ENCODE peak calls at places on chromosomes 2 and 18, in four cellular contexts. W is kidney epithelial cell, U is heart left ventricle, L is astrocyte of the spinal cord. H is an unnamed sample.

GRCh38 chr2:229137623-229138022 is 133.5 kb downstream of the PID1 start:
- DNase-seq in U (no peak), L (no peak), W (no peak), H (no peak)

GRCh38 chr2:202115385-202116060 is 42.5 kb downstream of the KIAA2012 start:
- DNase-seq in U (no peak), W (no peak), L (peak; percentile 63), H (no peak)

GRCh38 chr2:9333591-9334171 is 89.6 kb downstream of the ITGB1BP1 start:
- DNase-seq in U (peak; percentile 62), W (peak; percentile 62), L (peak; percentile 89), H (peak; percentile 28)

GRCh38 chr2:68561372-68561771 is 82.0 kb upstream of the PROKR1 start:
- DNase-seq in W (no peak), U (no peak), L (no peak), H (no peak)

GRCh38 chr2:106932644-106933043 is 46.7 kb upstream of the ST6GAL2 start:
- DNase-seq in W (no peak), U (no peak), L (no peak), H (no peak)

GRCh38 chr2:136008205-136008865 is 22.9 kb upstream of the DARS1 start:
- DNase-seq in W (no peak), U (peak; percentile 53), L (no peak), H (peak; percentile 29)

GRCh38 chr18:69400253-69400975 is at the start of gene DOK6:
- DNase-seq in U (peak; percentile 74), W (peak; percentile 37), L (peak; percentile 71), H (peak; percentile 67)

GRCh38 chr2:233037078-233037477 is 4.6 kb downstream of the NEU2 start:
- DNase-seq in L (no peak), W (no peak), U (no peak), H (no peak)

GRCh38 chr2:148021059-148021985 is at the start of gene MBD5:
- DNase-seq in W (no peak), U (peak; percentile 40), L (no peak), H (peak; percentile 23)

GRCh38 chr2:237262838-237263771 is 150.9 kb downstream of the COL6A3 start:
- DNase-seq in U (no peak), L (peak; percentile 71), W (no peak), H (no peak)

GRCh38 chr2:7748717-7749415 is 831.7 kb downstream of the RNF144A start:
- DNase-seq in W (no peak), L (peak; percentile 20), U (no peak), H (no peak)

GRCh38 chr2:34481542-34481941 is 882.4 kb upstream of the FAM98A start:
- DNase-seq in U (no peak), W (no peak), L (no peak), H (no peak)

GRCh38 chr2:112942654-112943002 is 31.7 kb downstream of the IL37 start:
- DNase-seq in L (peak; percentile 19), U (no peak), W (no peak), H (no peak)

GRCh38 chr2:75640621-75641121 is 5.9 kb upstream of the MRPL19 start:
- DNase-seq in L (peak; percentile 68), U (peak; percentile 59), W (no peak), H (peak; percentile 68)

GRCh38 chr2:45043171-45043570 is 33.9 kb upstream of the SIX2 start:
- DNase-seq in W (no peak), U (no peak), L (no peak), H (no peak)

GRCh38 chr2:12948231-12948962 is 231.7 kb downstream of the TRIB2 start:
- DNase-seq in W (no peak), L (peak; percentile 37), U (no peak), H (no peak)

GRCh38 chr2:24304621-24305020 is 55.7 kb downstream of the ITSN2 start:
- DNase-seq in L (no peak), W (no peak), U (no peak), H (no peak)

GRCh38 chr2:218290316-218291261 is 1.7 kb downstream of the TMBIM1 start:
- DNase-seq in W (no peak), U (no peak), L (no peak), H (no peak)

GRCh38 chr2:9707611-9708010 is 76.8 kb upstream of the YWHAQ start:
- DNase-seq in U (no peak), W (no peak), L (no peak), H (no peak)

GRCh38 chr2:228689049-228689448 is 507.6 kb upstream of the SPHKAP start:
- DNase-seq in W (no peak), U (no peak), L (peak; percentile 28), H (no peak)

GRCh38 chr2:8682719-8683667 is 1.1 kb downstream of the ID2 start:
- DNase-seq in W (no peak), L (peak; percentile 57), U (no peak), H (no peak)

GRCh38 chr2:176104338-176105077 is 2.6 kb upstream of the HOXD11 start:
- DNase-seq in W (peak; percentile 72), L (no peak), U (no peak), H (no peak)

GRCh38 chr2:239300871-239301742 is 99.7 kb downstream of the HDAC4 start:
- DNase-seq in L (no peak), U (peak; percentile 30), W (no peak), H (no peak)

GRCh38 chr2:46555011-46555410 is 75.6 kb downstream of the TMEM247 start:
- DNase-seq in L (no peak), U (no peak), W (no peak), H (no peak)

GRCh38 chr18:11251229-11251890 is 102.0 kb upstream of the PIEZO2 start:
- DNase-seq in U (no peak), L (peak; percentile 68), W (no peak), H (no peak)

DNA sequence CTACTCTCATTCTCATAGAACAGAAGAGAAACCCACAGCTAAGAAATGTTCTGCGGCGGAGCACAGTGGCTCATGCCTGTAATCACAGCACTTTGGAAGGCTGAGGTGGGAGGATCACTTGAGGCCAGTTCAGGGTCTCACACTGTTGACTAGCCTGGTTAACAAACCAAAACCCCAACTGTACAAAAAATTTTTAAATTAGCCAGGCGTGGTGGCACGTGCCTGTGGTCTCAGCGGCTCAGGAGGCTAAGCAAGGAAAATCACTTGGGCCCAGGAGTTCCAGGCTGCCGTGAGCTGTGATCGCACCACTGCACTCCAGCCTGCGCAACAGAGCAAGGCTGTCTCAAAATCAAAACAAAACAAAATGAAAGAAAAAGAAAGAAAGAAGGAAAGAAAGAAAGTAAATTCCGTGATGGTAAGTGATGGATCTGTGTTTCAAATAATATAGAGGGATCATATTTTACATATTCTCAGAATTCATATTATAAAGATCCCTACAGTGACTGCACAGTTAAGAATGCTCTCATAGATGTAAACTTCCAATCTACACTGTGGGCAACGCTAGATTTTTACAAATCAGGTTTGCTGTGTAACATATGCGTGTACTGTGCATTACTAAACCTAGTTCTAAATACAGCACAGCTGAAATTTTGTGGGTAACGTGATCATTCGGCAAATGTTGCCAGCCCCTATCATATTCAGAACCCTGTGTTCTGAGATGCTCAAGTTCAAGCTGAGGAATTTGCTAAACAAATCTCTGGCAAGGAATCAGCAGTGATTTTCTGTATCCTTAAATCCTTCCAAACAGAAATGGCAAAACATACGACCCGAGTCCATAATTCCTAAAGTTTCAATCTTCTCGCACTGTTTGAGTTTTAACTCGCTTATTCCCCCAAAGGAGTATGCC is 1.2 kb upstream of the RAB12 start:
- DNase-seq in L (no peak), U (no peak), W (peak; percentile 63), H (no peak)
- H3K4me3 ChIP-seq in L (peak overlapping the region; percentile 85), U (peak overlapping the region; percentile 57), W (peak overlapping the region; percentile 40), H (peak overlapping the region; percentile 93)

DNA sequence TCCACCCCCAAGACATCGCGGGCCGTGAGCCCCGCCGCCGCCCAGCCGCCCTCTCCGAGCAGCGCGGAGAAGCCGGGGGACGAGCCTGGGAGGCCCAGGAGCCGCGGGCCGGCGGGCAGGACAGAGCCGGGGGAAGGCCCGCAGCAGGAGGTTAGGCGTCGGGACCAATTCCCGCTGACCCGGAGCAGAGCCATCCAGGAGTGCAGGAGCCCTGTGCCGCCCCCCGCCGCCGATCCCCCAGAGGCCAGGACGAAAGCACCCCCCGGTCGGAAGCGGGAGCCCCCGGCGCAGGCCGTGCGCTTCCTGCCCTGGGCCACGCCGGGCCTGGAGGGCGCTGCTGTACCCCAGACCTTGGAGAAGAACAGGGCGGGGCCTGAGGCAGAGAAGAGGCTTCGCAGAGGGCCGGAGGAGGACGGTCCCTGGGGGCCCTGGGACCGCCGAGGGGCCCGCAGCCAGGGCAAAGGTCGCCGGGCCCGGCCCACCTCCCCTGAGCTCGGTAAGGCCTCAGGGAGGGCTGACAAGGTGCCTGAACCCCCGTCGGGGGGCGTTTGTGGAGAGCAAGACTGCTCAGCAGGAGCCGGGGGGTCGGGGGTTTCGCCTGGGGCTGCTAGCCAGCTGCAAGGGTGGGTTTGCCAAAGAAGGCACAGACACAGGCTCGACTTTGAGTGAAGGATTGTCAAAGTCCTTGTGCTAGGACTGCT is 14.3 kb downstream of the SPEG start:
- DNase-seq in U (no peak), W (no peak), L (no peak), H (no peak)
- TF ChIP-seq CTCF in U (no peak), W (no peak), L (no peak), H (no peak)

GRCh38 chr2:182918961-182919360 is 52.5 kb upstream of the FRZB start:
- DNase-seq in U (no peak), L (no peak), W (no peak), H (no peak)
- H3K4me3 ChIP-seq in U (no peak overlapping the region), L (no peak overlapping the region), W (no peak overlapping the region), H (no peak overlapping the region)

GRCh38 chr2:31170071-31170698 is 31.9 kb upstream of the GALNT14 start:
- DNase-seq in W (peak; percentile 25), U (peak; percentile 42), L (peak; percentile 56), H (peak; percentile 51)
- TF ChIP-seq CTCF in W (peak; percentile 94), U (peak; percentile 83), L (peak; percentile 94), H (peak; percentile 92)